ENCODE peak calls at places on chromosomes 1 and 21, in nine cellular contexts. One of them, this sample, is unnamed.

GRCh38 chr1:228735871-228736586 is 750 bp downstream of the RHOU start:
- DNase-seq in NB4: peak
- DNase-seq in A549: peak
- DNase-seq in tibial nerve: peak
- DNase-seq in body of pancreas: peak
- DNase-seq in ovary: peak
- DNase-seq in heart left ventricle: peak
- DNase-seq in esophagus muscularis mucosa: peak
- DNase-seq in IMR-90: peak
- DNase-seq in this sample: no peak

GRCh38 chr21:37562920-37563640 is 196.5 kb downstream of the DYRK1A start:
- DNase-seq in body of pancreas: peak
- DNase-seq in IMR-90: no peak
- DNase-seq in A549: no peak
- DNase-seq in NB4: no peak
- DNase-seq in esophagus muscularis mucosa: peak
- DNase-seq in ovary: peak
- DNase-seq in heart left ventricle: no peak
- DNase-seq in tibial nerve: no peak
- DNase-seq in this sample: peak

GRCh38 chr1:91502882-91503184 is 2.2 kb downstream of the CDC7 start:
- DNase-seq in tibial nerve: no peak
- DNase-seq in ovary: no peak
- DNase-seq in IMR-90: peak
- DNase-seq in body of pancreas: no peak
- DNase-seq in heart left ventricle: no peak
- DNase-seq in A549: no peak
- DNase-seq in NB4: peak
- DNase-seq in esophagus muscularis mucosa: no peak
- DNase-seq in this sample: no peak

GRCh38 chr1:215677112-215677511 is 110.0 kb downstream of the KCTD3 start:
- DNase-seq in A549: peak
- DNase-seq in body of pancreas: no peak
- DNase-seq in heart left ventricle: no peak
- DNase-seq in tibial nerve: no peak
- DNase-seq in IMR-90: no peak
- DNase-seq in esophagus muscularis mucosa: no peak
- DNase-seq in NB4: no peak
- DNase-seq in ovary: no peak
- DNase-seq in this sample: no peak

GRCh38 chr21:32403201-32403701 is 9.3 kb upstream of the EVA1C start:
- DNase-seq in body of pancreas: peak
- DNase-seq in NB4: peak
- DNase-seq in esophagus muscularis mucosa: no peak
- DNase-seq in IMR-90: peak
- DNase-seq in ovary: peak
- DNase-seq in A549: peak
- DNase-seq in tibial nerve: no peak
- DNase-seq in heart left ventricle: peak
- DNase-seq in this sample: peak

GRCh38 chr1:40787733-40788560 is 4.4 kb downstream of the KCNQ4 start:
- DNase-seq in IMR-90: no peak
- DNase-seq in esophagus muscularis mucosa: no peak
- DNase-seq in tibial nerve: no peak
- DNase-seq in NB4: no peak
- DNase-seq in ovary: no peak
- DNase-seq in body of pancreas: no peak
- DNase-seq in heart left ventricle: no peak
- DNase-seq in A549: no peak
- DNase-seq in this sample: no peak

GRCh38 chr1:154220071-154220969 is at the start of gene UBAP2L:
- DNase-seq in ovary: peak
- DNase-seq in esophagus muscularis mucosa: peak
- DNase-seq in body of pancreas: peak
- DNase-seq in IMR-90: peak
- DNase-seq in NB4: peak
- DNase-seq in A549: peak
- DNase-seq in heart left ventricle: peak
- DNase-seq in tibial nerve: peak
- DNase-seq in this sample: peak

GRCh38 chr1:171233183-171233582 is 15.1 kb upstream of the FMO1 start:
- DNase-seq in ovary: no peak
- DNase-seq in tibial nerve: no peak
- DNase-seq in esophagus muscularis mucosa: no peak
- DNase-seq in A549: no peak
- DNase-seq in heart left ventricle: no peak
- DNase-seq in body of pancreas: no peak
- DNase-seq in IMR-90: no peak
- DNase-seq in NB4: peak
- DNase-seq in this sample: no peak

GRCh38 chr1:17856496-17857108 is 101.5 kb downstream of the ACTL8 start:
- DNase-seq in body of pancreas: no peak
- DNase-seq in ovary: no peak
- DNase-seq in A549: no peak
- DNase-seq in NB4: no peak
- DNase-seq in heart left ventricle: no peak
- DNase-seq in esophagus muscularis mucosa: no peak
- DNase-seq in tibial nerve: no peak
- DNase-seq in IMR-90: no peak
- DNase-seq in this sample: no peak

GRCh38 chr1:222767152-222767571 is 30.2 kb downstream of the FAM177B start:
- DNase-seq in ovary: no peak
- DNase-seq in heart left ventricle: no peak
- DNase-seq in esophagus muscularis mucosa: no peak
- DNase-seq in tibial nerve: no peak
- DNase-seq in NB4: no peak
- DNase-seq in body of pancreas: no peak
- DNase-seq in A549: no peak
- DNase-seq in IMR-90: no peak
- DNase-seq in this sample: no peak

GRCh38 chr1:30286984-30287839 is 436.2 kb downstream of the MATN1 start:
- DNase-seq in ovary: no peak
- DNase-seq in IMR-90: no peak
- DNase-seq in body of pancreas: no peak
- DNase-seq in heart left ventricle: peak
- DNase-seq in A549: no peak
- DNase-seq in tibial nerve: no peak
- DNase-seq in esophagus muscularis mucosa: peak
- DNase-seq in NB4: no peak
- DNase-seq in this sample: no peak

GRCh38 chr1:25157846-25158245 is 74.5 kb downstream of the SYF2 start:
- DNase-seq in body of pancreas: no peak
- DNase-seq in esophagus muscularis mucosa: no peak
- DNase-seq in A549: no peak
- DNase-seq in IMR-90: no peak
- DNase-seq in ovary: no peak
- DNase-seq in tibial nerve: no peak
- DNase-seq in heart left ventricle: no peak
- DNase-seq in NB4: no peak
- DNase-seq in this sample: no peak
- H3K4me3 ChIP-seq in body of pancreas: no peak
- H3K4me3 ChIP-seq in esophagus muscularis mucosa: no peak
- H3K4me3 ChIP-seq in A549: no peak
- H3K4me3 ChIP-seq in IMR-90: no peak
- H3K4me3 ChIP-seq in ovary: no peak
- H3K4me3 ChIP-seq in tibial nerve: no peak
- H3K4me3 ChIP-seq in heart left ventricle: no peak
- H3K4me3 ChIP-seq in NB4: no peak
- H3K4me3 ChIP-seq in this sample: no peak

GRCh38 chr1:65067491-65068201 is 80.4 kb upstream of the AK4 start:
- DNase-seq in tibial nerve: peak
- DNase-seq in IMR-90: peak
- DNase-seq in heart left ventricle: peak
- DNase-seq in esophagus muscularis mucosa: peak
- DNase-seq in NB4: peak
- DNase-seq in A549: peak
- DNase-seq in body of pancreas: peak
- DNase-seq in ovary: peak
- DNase-seq in this sample: peak

GRCh38 chr1:65065535-65066378 is 82.2 kb upstream of the AK4 start:
- DNase-seq in NB4: no peak
- DNase-seq in ovary: peak
- DNase-seq in body of pancreas: peak
- DNase-seq in A549: peak
- DNase-seq in heart left ventricle: peak
- DNase-seq in IMR-90: no peak
- DNase-seq in esophagus muscularis mucosa: no peak
- DNase-seq in tibial nerve: no peak
- DNase-seq in this sample: peak

GRCh38 chr1:65066379-65066765 is 81.6 kb upstream of the AK4 start:
- DNase-seq in body of pancreas: no peak
- DNase-seq in NB4: no peak
- DNase-seq in tibial nerve: no peak
- DNase-seq in ovary: no peak
- DNase-seq in esophagus muscularis mucosa: no peak
- DNase-seq in IMR-90: no peak
- DNase-seq in A549: peak
- DNase-seq in heart left ventricle: no peak
- DNase-seq in this sample: no peak

GRCh38 chr1:65068202-65069011 is 79.6 kb upstream of the AK4 start:
- DNase-seq in heart left ventricle: no peak
- DNase-seq in esophagus muscularis mucosa: no peak
- DNase-seq in A549: no peak
- DNase-seq in IMR-90: peak
- DNase-seq in ovary: no peak
- DNase-seq in body of pancreas: no peak
- DNase-seq in tibial nerve: no peak
- DNase-seq in NB4: no peak
- DNase-seq in this sample: peak

DNA sequence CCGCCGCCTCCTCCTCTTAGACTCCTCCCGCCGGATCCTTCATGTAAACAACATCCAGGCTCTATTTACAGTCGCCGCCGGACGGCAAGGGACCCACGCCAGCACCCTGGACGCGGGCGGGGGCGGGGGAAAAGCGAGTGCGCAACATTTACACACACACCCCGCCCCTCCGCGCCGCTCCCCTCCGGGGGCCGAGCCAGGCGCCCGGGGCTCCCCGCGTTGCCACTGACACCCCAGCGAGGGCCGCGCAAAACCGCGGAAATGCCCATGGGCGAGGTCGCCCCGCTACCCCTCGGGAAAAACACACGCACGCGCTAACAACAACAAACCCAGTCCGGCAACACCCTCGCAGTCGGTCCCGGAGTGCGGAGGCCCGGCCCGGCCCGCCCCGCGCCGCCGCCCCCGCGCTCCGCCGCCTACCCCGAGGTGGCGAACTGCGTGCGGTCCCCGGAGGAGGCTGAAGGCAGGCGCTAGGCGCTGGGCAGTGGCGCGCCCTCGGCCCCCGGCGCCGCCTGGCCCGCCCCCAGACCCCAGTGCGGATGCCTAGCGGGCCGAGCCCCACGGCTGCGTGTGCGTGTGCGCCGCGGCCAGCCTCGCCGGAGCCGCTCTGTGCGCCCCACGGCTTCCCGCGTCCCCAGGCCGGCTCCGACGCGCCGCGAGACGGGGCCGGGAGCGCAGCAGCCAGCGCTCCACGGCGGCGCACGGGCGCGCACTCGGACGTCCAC is 81.1 kb upstream of the AK4 start:
- DNase-seq in A549: peak
- DNase-seq in ovary: peak
- DNase-seq in NB4: peak
- DNase-seq in IMR-90: peak
- DNase-seq in esophagus muscularis mucosa: peak
- DNase-seq in tibial nerve: peak
- DNase-seq in heart left ventricle: peak
- DNase-seq in body of pancreas: peak
- DNase-seq in this sample: peak
- TF ChIP-seq POLR2A in A549: no peak
- TF ChIP-seq POLR2A in ovary: peak
- TF ChIP-seq POLR2A in NB4: peak
- TF ChIP-seq POLR2A in IMR-90: no peak
- TF ChIP-seq POLR2A in esophagus muscularis mucosa: peak
- TF ChIP-seq POLR2A in tibial nerve: peak
- TF ChIP-seq POLR2A in heart left ventricle: peak
- TF ChIP-seq POLR2A in body of pancreas: peak
- TF ChIP-seq POLR2A in this sample: peak

DNA sequence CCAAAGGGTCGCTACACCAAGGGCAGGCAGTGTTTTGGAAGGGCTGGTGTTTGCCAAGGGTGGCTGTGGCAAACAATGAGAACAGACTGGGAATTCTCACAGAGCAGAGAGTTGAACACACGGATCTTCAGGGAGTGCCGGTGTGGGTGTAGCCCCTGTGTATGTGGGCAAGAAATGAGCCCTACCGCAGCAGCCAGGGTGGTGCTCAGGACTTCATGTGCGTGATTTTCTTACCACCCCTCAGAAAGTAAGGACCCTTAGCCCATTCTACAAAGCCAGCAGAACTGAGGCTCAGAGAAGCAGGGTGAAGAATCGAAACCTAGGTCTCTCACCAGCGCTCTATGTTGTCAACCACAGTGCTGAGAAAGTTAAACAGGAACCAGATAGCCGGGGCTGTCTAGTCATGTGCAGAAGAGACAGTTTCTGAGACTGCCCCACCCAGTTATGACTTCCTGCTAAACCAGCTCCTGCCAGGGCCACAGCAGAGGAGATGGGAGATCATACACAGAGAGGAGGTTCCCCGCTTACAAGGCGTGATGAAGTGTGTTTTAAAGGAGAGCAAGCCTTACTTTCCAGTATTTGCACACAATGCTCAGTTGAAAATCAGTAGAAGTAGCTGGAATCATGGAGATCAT is 21.9 kb upstream of the MORC3 start:
- DNase-seq in NB4: peak
- DNase-seq in IMR-90: peak
- DNase-seq in ovary: no peak
- DNase-seq in A549: no peak
- DNase-seq in body of pancreas: peak
- DNase-seq in esophagus muscularis mucosa: no peak
- DNase-seq in heart left ventricle: peak
- DNase-seq in tibial nerve: no peak
- DNase-seq in this sample: peak
- H3K4me3 ChIP-seq in NB4: no peak
- H3K4me3 ChIP-seq in IMR-90: no peak
- H3K4me3 ChIP-seq in ovary: no peak
- H3K4me3 ChIP-seq in A549: no peak
- H3K4me3 ChIP-seq in body of pancreas: no peak
- H3K4me3 ChIP-seq in esophagus muscularis mucosa: no peak
- H3K4me3 ChIP-seq in heart left ventricle: no peak
- H3K4me3 ChIP-seq in tibial nerve: no peak
- H3K4me3 ChIP-seq in this sample: peak

DNA sequence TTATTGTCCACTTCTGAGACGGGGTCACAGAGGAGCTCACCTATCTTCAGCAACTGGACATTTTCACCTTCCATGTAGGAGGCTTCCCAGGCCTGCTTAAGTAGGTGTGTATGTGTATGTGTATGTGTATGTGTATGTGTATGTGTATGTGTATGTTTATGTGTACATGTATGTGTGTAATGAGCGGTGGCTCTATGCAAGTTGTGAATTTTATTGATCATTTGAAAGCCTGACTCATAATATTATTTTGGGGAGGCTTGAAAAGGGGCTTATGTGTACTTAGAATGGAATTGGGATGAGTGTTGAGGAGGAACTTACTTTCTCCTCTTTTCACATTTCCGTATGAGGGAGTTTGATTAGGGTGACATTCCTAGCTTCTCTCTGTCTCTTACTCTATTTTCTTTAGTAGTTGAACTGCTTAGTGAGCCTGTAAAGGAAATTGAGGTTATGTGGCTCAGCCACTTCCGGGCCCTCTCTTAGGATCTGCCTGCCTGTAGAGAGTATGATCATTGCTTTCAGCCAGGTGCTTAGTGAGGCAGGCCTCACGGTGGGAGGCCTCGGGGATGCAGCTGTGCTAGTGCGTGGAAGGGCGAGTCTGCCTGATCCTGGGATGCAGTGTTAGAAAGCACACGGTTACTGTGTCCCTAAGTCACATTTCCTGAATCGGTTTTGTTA is 61.0 kb downstream of the IER5 start:
- DNase-seq in esophagus muscularis mucosa: no peak
- DNase-seq in heart left ventricle: no peak
- DNase-seq in A549: no peak
- DNase-seq in tibial nerve: no peak
- DNase-seq in IMR-90: no peak
- DNase-seq in ovary: no peak
- DNase-seq in body of pancreas: no peak
- DNase-seq in NB4: peak
- DNase-seq in this sample: peak
- TF ChIP-seq POLR2A in esophagus muscularis mucosa: no peak
- TF ChIP-seq POLR2A in heart left ventricle: no peak
- TF ChIP-seq POLR2A in A549: no peak
- TF ChIP-seq POLR2A in tibial nerve: no peak
- TF ChIP-seq POLR2A in IMR-90: no peak
- TF ChIP-seq POLR2A in ovary: no peak
- TF ChIP-seq POLR2A in body of pancreas: no peak
- TF ChIP-seq POLR2A in NB4: no peak
- TF ChIP-seq POLR2A in this sample: no peak